ENCODE peak calls at places on chromosomes 1 and 21, in five cellular contexts. L, O, T, I and N are unnamed samples.

GRCh38 chr1:53585116-53585515 is 125.9 kb downstream of the DMRTB1 start:
- DNase-seq in L (peak; percentile 55), T (no peak), O (no peak), I (peak; percentile 2), N (peak; percentile 66)

GRCh38 chr1:204359131-204359473 is 627 bp downstream of the PLEKHA6 start:
- DNase-seq in O (no peak), T (no peak), L (peak; percentile 54), I (no peak), N (no peak)

GRCh38 chr1:115461526-115461925 is 123.5 kb upstream of the NGF start:
- DNase-seq in L (no peak), I (no peak), T (no peak), O (no peak), N (no peak)

GRCh38 chr1:46599044-46599970 is 4.8 kb downstream of the MKNK1 start:
- DNase-seq in L (no peak), O (no peak), I (no peak), T (no peak), N (no peak)

GRCh38 chr1:228986093-228986904 is 251.0 kb downstream of the RHOU start:
- DNase-seq in L (peak; percentile 91), I (peak; percentile 36), O (peak; percentile 18), T (no peak), N (no peak)

GRCh38 chr1:246117066-246117791 is 389.9 kb downstream of the SMYD3 start:
- DNase-seq in I (no peak), O (peak; percentile 72), T (no peak), L (no peak), N (no peak)

GRCh38 chr1:56362994-56363770 is 216.2 kb downstream of the PLPP3 start:
- DNase-seq in T (no peak), O (no peak), L (no peak), I (no peak), N (no peak)

GRCh38 chr1:225817611-225818061 is 7.7 kb downstream of the EPHX1 start:
- DNase-seq in T (no peak), I (peak; percentile 88), O (peak; percentile 65), L (peak; percentile 93), N (no peak)

GRCh38 chr1:237031480-237031879 is 10.5 kb upstream of the RYR2 start:
- DNase-seq in I (no peak), T (no peak), O (no peak), L (no peak), N (no peak)

GRCh38 chr1:8822383-8823294 is 5.2 kb upstream of the RERE start:
- DNase-seq in O (no peak), T (no peak), L (no peak), I (peak; percentile 63), N (no peak)

GRCh38 chr1:232533328-232533727 is 96.6 kb downstream of the SIPA1L2 start:
- DNase-seq in I (no peak), T (no peak), L (no peak), O (no peak), N (no peak)

GRCh38 chr1:217431395-217431794 is 199.5 kb downstream of the GPATCH2 start:
- DNase-seq in O (no peak), I (no peak), L (no peak), T (no peak), N (no peak)

GRCh38 chr21:27831821-27832569 is 865.1 kb upstream of the ADAMTS5 start:
- DNase-seq in I (no peak), O (no peak), L (no peak), T (no peak), N (no peak)

GRCh38 chr1:207745839-207746767 is 5.8 kb upstream of the CD46 start:
- DNase-seq in L (no peak), O (no peak), T (no peak), I (no peak), N (no peak)

GRCh38 chr1:26098602-26099001 is 13.0 kb upstream of the PDIK1L start:
- DNase-seq in O (no peak), T (no peak), I (no peak), L (no peak), N (no peak)

GRCh38 chr1:36321119-36321951 is 2.1 kb downstream of the EVA1B start:
- DNase-seq in O (peak; percentile 98), I (peak; percentile 92), T (no peak), L (peak; percentile 93), N (peak; percentile 87)

GRCh38 chr1:87902830-87903614 is 574.3 kb downstream of the LMO4 start:
- DNase-seq in L (peak; percentile 66), T (no peak), O (no peak), I (no peak), N (no peak)

DNA sequence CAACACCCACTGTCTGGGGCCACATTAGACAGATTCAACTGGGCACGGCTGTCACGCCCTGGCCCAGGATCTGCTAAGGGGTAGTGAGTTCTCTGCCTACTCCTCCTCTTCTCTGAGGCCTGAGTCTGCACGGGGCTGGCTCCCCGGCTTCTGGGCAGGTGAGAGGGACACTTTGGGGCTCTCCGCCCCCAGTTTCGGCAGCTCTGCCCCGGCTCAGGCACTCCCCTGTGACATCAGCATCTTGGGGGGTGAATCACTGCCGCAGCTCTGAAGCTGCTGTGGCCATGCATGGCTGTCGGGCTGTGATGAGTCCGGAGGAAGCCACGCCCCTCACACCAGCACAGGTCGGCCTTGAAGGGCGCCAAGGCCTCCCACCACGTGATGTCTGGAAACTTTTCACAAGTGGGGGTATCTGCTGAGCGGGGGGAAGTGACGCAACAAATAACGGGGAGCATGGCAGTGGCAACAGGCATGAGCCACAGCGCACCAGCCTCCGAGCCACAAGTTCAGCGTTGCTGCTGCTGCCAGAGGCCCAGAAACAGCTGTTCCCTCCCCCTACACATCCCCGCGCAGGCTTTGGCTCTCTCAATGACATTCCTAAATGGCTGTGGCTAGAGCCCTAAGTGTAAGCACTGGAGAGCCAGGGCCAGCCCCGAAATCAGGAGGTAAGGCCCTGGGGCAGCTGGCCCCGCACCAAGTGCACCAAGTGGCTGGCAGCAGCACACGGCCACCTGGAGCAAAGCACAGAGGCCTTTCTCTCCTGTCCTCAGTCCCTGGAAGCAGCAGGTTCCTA is 26.3 kb downstream of the ZBTB17 start:
- DNase-seq in O (peak; percentile 69), I (peak; percentile 95), T (no peak), L (peak; percentile 99), N (peak; percentile 94)
- TF ChIP-seq POLR2AphosphoS5 in O (no peak), I (peak; percentile 75), T (no peak), L (peak; percentile 60), N (peak; percentile 84)

GRCh38 chr1:52360595-52360968 is 5.4 kb downstream of the CC2D1B start:
- DNase-seq in T (no peak), I (no peak), L (no peak), O (no peak), N (no peak)

GRCh38 chr1:52356818-52357355 is 9.1 kb downstream of the CC2D1B start:
- DNase-seq in I (no peak), O (no peak), L (no peak), T (no peak), N (no peak)

GRCh38 chr1:52357397-52357796 is 8.6 kb downstream of the CC2D1B start:
- DNase-seq in L (no peak), I (no peak), O (no peak), T (no peak), N (no peak)

GRCh38 chr1:52359676-52360594 is 6.1 kb downstream of the CC2D1B start:
- DNase-seq in L (no peak), O (peak; percentile 19), T (no peak), I (no peak), N (no peak)

GRCh38 chr1:52358851-52359497 is 7.0 kb downstream of the CC2D1B start:
- DNase-seq in I (no peak), T (no peak), O (no peak), L (no peak), N (no peak)
- TF ChIP-seq CTCF in I (no peak), T (no peak), O (no peak), L (no peak), N (no peak)

DNA sequence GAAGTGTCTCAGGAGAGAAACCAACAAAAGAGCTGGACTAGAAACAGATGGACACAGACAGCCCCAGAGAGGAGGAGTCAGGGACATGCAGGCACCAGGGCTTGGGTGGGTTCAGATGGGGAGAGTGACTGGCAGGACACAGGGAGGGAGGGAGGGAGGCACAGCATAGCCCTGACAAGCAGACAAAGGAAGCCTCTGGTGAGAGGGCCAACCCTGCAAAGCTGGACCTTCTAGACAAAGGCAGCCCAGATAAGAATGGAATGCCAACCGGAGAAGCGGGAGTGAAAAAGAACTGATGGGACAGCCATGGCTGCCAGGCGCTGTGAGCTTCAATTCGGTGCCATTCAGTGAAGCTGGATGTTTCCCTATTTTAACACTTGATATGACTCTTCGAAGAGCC is 568.9 kb downstream of the AJAP1 start:
- DNase-seq in T (no peak), O (no peak), L (no peak), I (no peak), N (no peak)
- H3K4me1 ChIP-seq in T (no peaks in the 10 kb centered on the region), O (no peaks in the 10 kb centered on the region), L (no peaks in the 10 kb centered on the region), I (no peaks in the 10 kb centered on the region), N (no peaks in the 10 kb centered on the region)

DNA sequence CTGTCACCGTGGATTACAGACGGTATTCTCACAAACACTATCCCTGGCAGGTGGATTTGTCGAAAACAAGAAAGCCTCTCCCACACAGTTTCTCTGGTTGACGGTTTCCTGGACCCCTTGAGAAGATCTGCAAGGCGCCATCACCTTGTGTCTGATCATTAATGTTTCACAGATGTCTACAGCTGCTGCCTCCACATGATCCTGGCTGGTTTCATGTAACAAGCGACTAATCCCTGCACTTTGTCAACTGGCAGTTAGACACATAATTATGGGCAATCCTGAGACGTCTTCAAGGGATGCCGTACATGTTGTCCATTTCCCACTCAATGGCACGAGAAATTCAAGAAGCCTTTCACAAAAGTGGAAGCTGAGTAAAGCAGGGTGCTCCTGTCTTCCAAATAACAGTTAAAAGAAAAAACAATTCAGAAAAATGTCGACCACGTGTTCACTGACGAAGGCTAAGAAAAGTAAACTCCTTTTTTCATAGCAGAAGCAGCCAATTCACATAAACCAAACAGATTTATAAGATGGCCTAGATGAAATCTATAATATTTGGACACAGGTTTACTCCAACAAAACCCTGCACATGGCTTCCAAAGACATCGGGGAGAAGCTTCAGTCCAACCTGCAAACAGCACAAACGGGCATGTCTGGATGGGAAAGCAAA is 52.3 kb downstream of the CAPZB start:
- DNase-seq in O (no peak), T (no peak), L (peak; percentile 80), I (no peak), N (no peak)
- TF ChIP-seq POLR2AphosphoS5 in O (no peak), T (no peak), L (peak; percentile 94), I (no peak), N (no peak)

DNA sequence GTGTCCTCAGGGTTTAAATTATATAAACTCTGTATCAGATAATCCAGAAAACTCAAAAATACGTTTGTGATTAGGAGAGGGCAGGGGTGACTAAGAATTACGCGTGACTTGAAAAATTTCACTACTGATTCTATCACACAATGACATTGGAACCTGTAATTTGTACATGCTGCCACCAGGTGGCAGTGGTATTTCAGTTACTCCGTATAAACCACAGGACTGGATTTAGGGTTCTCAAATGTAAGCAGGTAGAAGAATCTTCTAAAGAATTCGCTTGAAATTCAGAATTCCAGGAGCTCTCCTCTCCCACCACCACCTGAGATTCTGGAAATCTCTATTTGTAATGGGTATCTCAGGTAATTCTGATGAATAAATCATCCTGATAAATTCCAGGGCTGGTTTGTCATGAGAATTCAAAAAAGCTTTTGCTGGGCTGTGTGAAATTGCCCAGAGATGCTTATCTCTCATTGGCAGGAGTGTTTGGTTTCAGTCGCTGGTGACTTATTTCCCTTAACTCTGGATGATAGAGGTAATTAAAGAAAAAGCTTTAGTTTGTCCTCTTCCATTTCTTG is 1.7 kb upstream of the KRTAP7-1 start:
- DNase-seq in I (no peak), O (peak; percentile 85), T (no peak), L (no peak), N (no peak)
- TF ChIP-seq CTCF in I (no peak), O (peak; percentile 89), T (peak; percentile 63), L (no peak), N (peak; percentile 23)

GRCh38 chr1:107927815-107928214 is 37.2 kb downstream of the VAV3 start:
- DNase-seq in O (no peak), T (no peak), I (no peak), L (no peak), N (no peak)
- H3K4me1 ChIP-seq in O (no peaks in the 10 kb centered on the region), T (no peaks in the 10 kb centered on the region), I (no peaks in the 10 kb centered on the region), L (no peaks in the 10 kb centered on the region), N (no peaks in the 10 kb centered on the region)